ENCODE peak calls at places on chromosomes 2 and 18, in five cellular contexts. One of them, this sample, is unnamed.

GRCh38 chr2:8263931-8264330 is 417.9 kb upstream of the ID2 start:
- DNase-seq in GM23338: no peak
- DNase-seq in H7: no peak
- DNase-seq in H1: no peak
- DNase-seq in dorsolateral prefrontal cortex: no peak
- DNase-seq in this sample: no peak

GRCh38 chr2:138671566-138671965 is 108.6 kb downstream of the NXPH2 start:
- DNase-seq in GM23338: no peak
- DNase-seq in H7: no peak
- DNase-seq in H1: no peak
- DNase-seq in dorsolateral prefrontal cortex: no peak
- DNase-seq in this sample: no peak

GRCh38 chr18:58785171-58785805 is 79.4 kb upstream of the ZNF532 start:
- DNase-seq in GM23338: no peak
- DNase-seq in H7: no peak
- DNase-seq in H1: no peak
- DNase-seq in dorsolateral prefrontal cortex: no peak
- DNase-seq in this sample: peak; percentile 87

GRCh38 chr2:216787851-216788250 is 72.0 kb downstream of the TNP1 start:
- DNase-seq in GM23338: no peak
- DNase-seq in H7: no peak
- DNase-seq in H1: no peak
- DNase-seq in dorsolateral prefrontal cortex: no peak
- DNase-seq in this sample: no peak

GRCh38 chr2:103401621-103402020 is 639.8 kb downstream of the TMEM182 start:
- DNase-seq in GM23338: peak; percentile 94
- DNase-seq in H7: peak; percentile 24
- DNase-seq in H1: peak; percentile 56
- DNase-seq in dorsolateral prefrontal cortex: no peak
- DNase-seq in this sample: no peak

GRCh38 chr2:128601298-128602037 is 282.8 kb upstream of the HS6ST1 start:
- DNase-seq in GM23338: no peak
- DNase-seq in H7: peak; percentile 71
- DNase-seq in H1: no peak
- DNase-seq in dorsolateral prefrontal cortex: no peak
- DNase-seq in this sample: no peak

GRCh38 chr18:46166261-46166970 is 62.2 kb downstream of the HAUS1 start:
- DNase-seq in GM23338: peak; percentile 81
- DNase-seq in H7: peak; percentile 67
- DNase-seq in H1: no peak
- DNase-seq in dorsolateral prefrontal cortex: no peak
- DNase-seq in this sample: no peak

GRCh38 chr2:154912215-154912614 is 213.7 kb downstream of the KCNJ3 start:
- DNase-seq in GM23338: peak; percentile 8
- DNase-seq in H7: no peak
- DNase-seq in H1: no peak
- DNase-seq in dorsolateral prefrontal cortex: no peak
- DNase-seq in this sample: no peak

GRCh38 chr2:29108225-29108624 is 7.0 kb upstream of the CLIP4 start:
- DNase-seq in GM23338: no peak
- DNase-seq in H7: no peak
- DNase-seq in H1: no peak
- DNase-seq in dorsolateral prefrontal cortex: no peak
- DNase-seq in this sample: no peak

GRCh38 chr2:232543928-232544631 is 4.6 kb downstream of the CHRNG start:
- DNase-seq in GM23338: no peak
- DNase-seq in H7: peak; percentile 53
- DNase-seq in H1: peak; percentile 49
- DNase-seq in dorsolateral prefrontal cortex: peak; percentile 36
- DNase-seq in this sample: no peak

GRCh38 chr2:64685430-64685829 is 31.7 kb upstream of the SERTAD2 start:
- DNase-seq in GM23338: no peak
- DNase-seq in H7: no peak
- DNase-seq in H1: no peak
- DNase-seq in dorsolateral prefrontal cortex: no peak
- DNase-seq in this sample: no peak

GRCh38 chr2:218883491-218884490 is 3.1 kb downstream of the WNT10A start:
- DNase-seq in GM23338: peak; percentile 60
- DNase-seq in H7: peak; percentile 88
- DNase-seq in H1: peak; percentile 70
- DNase-seq in dorsolateral prefrontal cortex: no peak
- DNase-seq in this sample: no peak
- H3K27me3 ChIP-seq in GM23338: peaks cover 98% of the 10 kb centered on the region
- H3K27me3 ChIP-seq in H7: peaks cover 97% of the 10 kb centered on the region
- H3K27me3 ChIP-seq in H1: peaks cover 96% of the 10 kb centered on the region
- H3K27me3 ChIP-seq in dorsolateral prefrontal cortex: peaks cover 54% of the 10 kb centered on the region
- H3K27me3 ChIP-seq in this sample: peaks cover 23% of the 10 kb centered on the region

GRCh38 chr2:44929680-44930273 is 11.7 kb upstream of the SIX3 start:
- DNase-seq in GM23338: peak; percentile 82
- DNase-seq in H7: no peak
- DNase-seq in H1: peak; percentile 79
- DNase-seq in dorsolateral prefrontal cortex: no peak
- DNase-seq in this sample: no peak
- H3K27me3 ChIP-seq in GM23338: peaks cover 100% of the 10 kb centered on the region
- H3K27me3 ChIP-seq in H7: peaks cover 97% of the 10 kb centered on the region
- H3K27me3 ChIP-seq in H1: peaks cover 98% of the 10 kb centered on the region
- H3K27me3 ChIP-seq in dorsolateral prefrontal cortex: peaks cover 100% of the 10 kb centered on the region
- H3K27me3 ChIP-seq in this sample: peaks cover 95% of the 10 kb centered on the region

GRCh38 chr2:170827841-170828532 is 11.3 kb downstream of the GAD1 start:
- DNase-seq in GM23338: no peak
- DNase-seq in H7: no peak
- DNase-seq in H1: no peak
- DNase-seq in dorsolateral prefrontal cortex: no peak
- DNase-seq in this sample: no peak
- H3K27me3 ChIP-seq in GM23338: peaks cover 49% of the 10 kb centered on the region
- H3K27me3 ChIP-seq in H7: peaks cover 41% of the 10 kb centered on the region
- H3K27me3 ChIP-seq in H1: peaks cover 44% of the 10 kb centered on the region
- H3K27me3 ChIP-seq in dorsolateral prefrontal cortex: peaks cover 14% of the 10 kb centered on the region
- H3K27me3 ChIP-seq in this sample: peaks cover 15% of the 10 kb centered on the region

DNA sequence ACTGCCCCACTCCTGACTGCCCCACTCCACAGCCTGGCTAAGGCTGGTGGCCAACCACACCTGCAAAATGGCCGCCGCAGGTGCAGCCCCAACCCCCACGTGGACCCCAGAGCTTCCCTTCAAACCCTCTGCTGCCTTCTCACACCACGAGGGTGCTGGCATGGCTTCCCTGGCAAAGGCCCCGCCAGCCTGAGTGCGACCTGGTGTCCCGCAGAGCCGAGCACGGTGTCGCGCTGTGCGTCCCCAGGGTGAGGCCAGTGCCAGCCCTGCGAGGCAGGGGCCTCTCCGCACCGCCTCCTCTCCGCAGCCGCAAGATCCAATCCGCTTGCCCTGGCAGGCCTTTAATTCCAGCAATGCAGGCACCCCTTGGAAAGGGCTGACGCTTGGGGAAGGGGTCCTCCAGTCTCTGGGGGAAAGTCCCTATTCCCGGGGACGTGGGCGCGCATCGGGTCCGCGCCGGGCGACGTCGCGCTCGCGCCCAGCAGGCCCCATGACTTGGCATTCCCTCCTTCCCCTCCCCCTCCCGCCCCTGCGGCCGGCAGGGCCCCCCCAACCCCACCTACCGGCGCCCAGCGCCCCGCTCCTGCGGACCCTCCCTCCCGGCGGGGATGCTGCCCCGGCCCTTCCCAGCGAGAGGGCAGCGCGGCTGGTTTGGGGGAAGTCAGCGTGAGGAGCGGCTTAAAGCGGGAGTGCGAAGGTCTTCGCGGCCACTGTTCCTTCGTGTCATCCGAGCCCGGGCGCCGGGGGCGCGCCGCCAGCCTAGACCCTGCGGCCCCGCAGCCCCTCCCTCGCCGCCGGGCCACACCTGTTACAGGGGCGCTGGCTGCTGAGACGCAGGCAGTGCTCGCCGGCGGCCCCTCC is 1.2 kb downstream of the KIF1A start:
- DNase-seq in GM23338: peak; percentile 74
- DNase-seq in H7: peak; percentile 92
- DNase-seq in H1: peak; percentile 79
- DNase-seq in dorsolateral prefrontal cortex: peak; percentile 77
- DNase-seq in this sample: no peak
- H3K27me3 ChIP-seq in GM23338: peaks cover 24% of the 10 kb centered on the region
- H3K27me3 ChIP-seq in H7: peaks cover 34% of the 10 kb centered on the region
- H3K27me3 ChIP-seq in H1: no peaks in the 10 kb centered on the region
- H3K27me3 ChIP-seq in dorsolateral prefrontal cortex: peaks cover 8% of the 10 kb centered on the region
- H3K27me3 ChIP-seq in this sample: peaks cover 56% of the 10 kb centered on the region

DNA sequence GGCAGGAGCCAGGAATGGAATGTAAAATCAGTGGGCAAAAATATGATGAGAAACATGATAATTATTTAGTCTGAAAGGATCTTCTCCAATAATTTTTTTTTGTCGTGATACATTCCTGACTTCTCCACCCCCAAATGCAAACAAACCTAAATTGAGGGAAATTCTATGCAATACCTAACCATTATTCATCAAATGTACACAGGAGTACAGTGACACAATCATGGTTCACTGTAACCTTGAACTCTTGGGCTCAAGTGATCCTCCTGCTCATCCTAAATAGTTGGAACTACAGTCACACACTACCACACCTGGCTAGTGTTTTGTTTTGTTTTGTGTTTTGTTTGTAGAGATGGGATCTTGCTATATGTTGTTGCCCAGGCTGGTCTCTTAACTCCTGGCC is 46.5 kb downstream of the RAB10 start:
- DNase-seq in GM23338: no peak
- DNase-seq in H7: no peak
- DNase-seq in H1: no peak
- DNase-seq in dorsolateral prefrontal cortex: no peak
- DNase-seq in this sample: no peak
- H3K27me3 ChIP-seq in GM23338: no peaks in the 10 kb centered on the region
- H3K27me3 ChIP-seq in H7: no peaks in the 10 kb centered on the region
- H3K27me3 ChIP-seq in H1: no peaks in the 10 kb centered on the region
- H3K27me3 ChIP-seq in dorsolateral prefrontal cortex: no peaks in the 10 kb centered on the region
- H3K27me3 ChIP-seq in this sample: no peaks in the 10 kb centered on the region

GRCh38 chr2:27280826-27281225 is 1.4 kb upstream of the TRIM54 start:
- DNase-seq in GM23338: no peak
- DNase-seq in H7: no peak
- DNase-seq in H1: no peak
- DNase-seq in dorsolateral prefrontal cortex: no peak
- DNase-seq in this sample: no peak
- H3K27me3 ChIP-seq in GM23338: no peaks in the 10 kb centered on the region
- H3K27me3 ChIP-seq in H7: no peaks in the 10 kb centered on the region
- H3K27me3 ChIP-seq in H1: peaks cover 4% of the 10 kb centered on the region
- H3K27me3 ChIP-seq in dorsolateral prefrontal cortex: no peaks in the 10 kb centered on the region
- H3K27me3 ChIP-seq in this sample: no peaks in the 10 kb centered on the region